ENCODE peak calls at places on chromosomes 13 and 19, in five cellular contexts. One of them, this sample, is unnamed.

GRCh38 chr13:50626031-50626643 is 217.4 kb downstream of the DLEU7 start:
- DNase-seq in prostate gland: no peak
- DNase-seq in transverse colon: no peak
- DNase-seq in upper lobe of left lung: peak; percentile 38
- DNase-seq in suprapubic skin: no peak
- DNase-seq in this sample: no peak

GRCh38 chr13:109737606-109738005 is 48.8 kb downstream of the IRS2 start:
- DNase-seq in prostate gland: no peak
- DNase-seq in transverse colon: no peak
- DNase-seq in upper lobe of left lung: no peak
- DNase-seq in suprapubic skin: no peak
- DNase-seq in this sample: no peak

GRCh38 chr13:97384366-97384765 is 49.6 kb upstream of the RAP2A start:
- DNase-seq in prostate gland: no peak
- DNase-seq in transverse colon: no peak
- DNase-seq in upper lobe of left lung: no peak
- DNase-seq in suprapubic skin: no peak
- DNase-seq in this sample: no peak

GRCh38 chr13:30441304-30441703 is 19.0 kb downstream of the UBE2L5 start:
- DNase-seq in prostate gland: no peak
- DNase-seq in transverse colon: no peak
- DNase-seq in upper lobe of left lung: no peak
- DNase-seq in suprapubic skin: no peak
- DNase-seq in this sample: no peak

GRCh38 chr13:75505327-75505726 is 23.4 kb upstream of the TBC1D4 start:
- DNase-seq in prostate gland: no peak
- DNase-seq in transverse colon: no peak
- DNase-seq in upper lobe of left lung: no peak
- DNase-seq in suprapubic skin: no peak
- DNase-seq in this sample: no peak

GRCh38 chr19:13241321-13242104 is 91.3 kb downstream of the IER2 start:
- DNase-seq in prostate gland: no peak
- DNase-seq in transverse colon: no peak
- DNase-seq in upper lobe of left lung: no peak
- DNase-seq in suprapubic skin: no peak
- DNase-seq in this sample: no peak

GRCh38 chr13:65613004-65613403 is 1617.1 kb downstream of the PCDH9 start:
- DNase-seq in prostate gland: no peak
- DNase-seq in transverse colon: no peak
- DNase-seq in upper lobe of left lung: no peak
- DNase-seq in suprapubic skin: no peak
- DNase-seq in this sample: no peak

GRCh38 chr13:38921081-38921480 is 69.5 kb downstream of the STOML3 start:
- DNase-seq in prostate gland: no peak
- DNase-seq in transverse colon: no peak
- DNase-seq in upper lobe of left lung: no peak
- DNase-seq in suprapubic skin: no peak
- DNase-seq in this sample: no peak

GRCh38 chr19:50050406-50051223 is 24.8 kb downstream of the ZNF473 start:
- DNase-seq in prostate gland: peak; percentile 75
- DNase-seq in transverse colon: peak; percentile 81
- DNase-seq in upper lobe of left lung: peak; percentile 81
- DNase-seq in suprapubic skin: peak; percentile 87
- DNase-seq in this sample: peak; percentile 91

GRCh38 chr13:28423010-28423409 is 71.9 kb downstream of the FLT1 start:
- DNase-seq in prostate gland: no peak
- DNase-seq in transverse colon: peak; percentile 21
- DNase-seq in upper lobe of left lung: peak; percentile 63
- DNase-seq in suprapubic skin: no peak
- DNase-seq in this sample: peak; percentile 91

GRCh38 chr13:44575741-44576395 is at the start of gene TSC22D1:
- DNase-seq in prostate gland: peak; percentile 25
- DNase-seq in transverse colon: peak; percentile 57
- DNase-seq in upper lobe of left lung: peak; percentile 38
- DNase-seq in suprapubic skin: peak; percentile 74
- DNase-seq in this sample: peak; percentile 89

GRCh38 chr19:15453091-15453498 is 3.3 kb upstream of the WIZ start:
- DNase-seq in prostate gland: no peak
- DNase-seq in transverse colon: no peak
- DNase-seq in upper lobe of left lung: no peak
- DNase-seq in suprapubic skin: no peak
- DNase-seq in this sample: no peak

GRCh38 chr19:19847781-19848180 is 17.9 kb upstream of the ZNF253 start:
- DNase-seq in prostate gland: no peak
- DNase-seq in transverse colon: no peak
- DNase-seq in upper lobe of left lung: no peak
- DNase-seq in suprapubic skin: no peak
- DNase-seq in this sample: no peak

GRCh38 chr13:85544756-85545155 is 254.5 kb downstream of the SLITRK6 start:
- DNase-seq in prostate gland: no peak
- DNase-seq in transverse colon: no peak
- DNase-seq in upper lobe of left lung: no peak
- DNase-seq in suprapubic skin: no peak
- DNase-seq in this sample: no peak

GRCh38 chr13:44306401-44307192 is 67.0 kb upstream of the SERP2 start:
- DNase-seq in prostate gland: peak; percentile 74
- DNase-seq in transverse colon: peak; percentile 63
- DNase-seq in upper lobe of left lung: peak; percentile 62
- DNase-seq in suprapubic skin: no peak
- DNase-seq in this sample: no peak

GRCh38 chr13:76696370-76696769 is 189.8 kb downstream of the KCTD12 start:
- DNase-seq in prostate gland: no peak
- DNase-seq in transverse colon: no peak
- DNase-seq in upper lobe of left lung: no peak
- DNase-seq in suprapubic skin: no peak
- DNase-seq in this sample: no peak

GRCh38 chr19:11418166-11418517 is 972 bp downstream of the RGL3 start:
- DNase-seq in prostate gland: no peak
- DNase-seq in transverse colon: no peak
- DNase-seq in upper lobe of left lung: no peak
- DNase-seq in suprapubic skin: no peak
- DNase-seq in this sample: no peak

GRCh38 chr13:52845766-52846566 is 2.5 kb downstream of the PCDH8 start:
- DNase-seq in prostate gland: no peak
- DNase-seq in transverse colon: peak; percentile 55
- DNase-seq in upper lobe of left lung: no peak
- DNase-seq in suprapubic skin: no peak
- DNase-seq in this sample: peak; percentile 74

GRCh38 chr13:111046590-111047141 is 68.4 kb upstream of the ARHGEF7 start:
- DNase-seq in prostate gland: no peak
- DNase-seq in transverse colon: no peak
- DNase-seq in upper lobe of left lung: no peak
- DNase-seq in suprapubic skin: no peak
- DNase-seq in this sample: no peak

GRCh38 chr13:91813255-91813654 is 414.8 kb downstream of the GPC5 start:
- DNase-seq in prostate gland: no peak
- DNase-seq in transverse colon: no peak
- DNase-seq in upper lobe of left lung: no peak
- DNase-seq in suprapubic skin: no peak
- DNase-seq in this sample: no peak

GRCh38 chr19:47122359-47123335 is 8.0 kb upstream of the SAE1 start:
- DNase-seq in prostate gland: no peak
- DNase-seq in transverse colon: no peak
- DNase-seq in upper lobe of left lung: no peak
- DNase-seq in suprapubic skin: no peak
- DNase-seq in this sample: no peak
- TF ChIP-seq POLR2AphosphoS5 in prostate gland: no peak
- TF ChIP-seq POLR2AphosphoS5 in transverse colon: no peak
- TF ChIP-seq POLR2AphosphoS5 in upper lobe of left lung: no peak
- TF ChIP-seq POLR2AphosphoS5 in suprapubic skin: no peak
- TF ChIP-seq POLR2AphosphoS5 in this sample: no peak

GRCh38 chr19:31733591-31733990 is 384.4 kb upstream of the TSHZ3 start:
- DNase-seq in prostate gland: no peak
- DNase-seq in transverse colon: no peak
- DNase-seq in upper lobe of left lung: no peak
- DNase-seq in suprapubic skin: no peak
- DNase-seq in this sample: no peak

GRCh38 chr19:31725051-31725450 is 375.8 kb upstream of the TSHZ3 start:
- DNase-seq in prostate gland: no peak
- DNase-seq in transverse colon: no peak
- DNase-seq in upper lobe of left lung: no peak
- DNase-seq in suprapubic skin: no peak
- DNase-seq in this sample: no peak

GRCh38 chr19:31727536-31727935 is 378.3 kb upstream of the TSHZ3 start:
- DNase-seq in prostate gland: no peak
- DNase-seq in transverse colon: no peak
- DNase-seq in upper lobe of left lung: no peak
- DNase-seq in suprapubic skin: no peak
- DNase-seq in this sample: no peak

DNA sequence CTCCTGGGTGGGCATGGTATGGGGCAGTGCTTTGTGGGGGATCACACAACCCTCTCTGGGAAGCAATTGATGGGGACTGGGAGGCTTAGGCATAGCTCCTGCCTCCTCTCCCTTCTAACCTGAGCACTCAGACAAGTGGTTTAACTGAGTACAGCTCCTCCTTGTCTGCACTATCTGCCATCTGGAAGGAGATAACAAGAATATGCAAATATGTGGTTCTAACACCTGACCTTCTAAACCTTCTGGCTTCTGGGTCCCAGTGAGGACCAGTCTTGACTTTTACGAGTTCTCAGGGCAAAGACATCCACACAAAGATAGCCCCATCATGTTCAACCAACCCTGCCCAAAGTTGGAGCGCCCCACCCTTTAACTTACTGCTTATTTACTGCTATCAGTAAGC is 381.0 kb upstream of the TSHZ3 start:
- DNase-seq in prostate gland: no peak
- DNase-seq in transverse colon: no peak
- DNase-seq in upper lobe of left lung: no peak
- DNase-seq in suprapubic skin: no peak
- DNase-seq in this sample: no peak
- H3K27ac ChIP-seq in prostate gland: no peak overlapping the region
- H3K27ac ChIP-seq in transverse colon: no peak overlapping the region
- H3K27ac ChIP-seq in upper lobe of left lung: no peak overlapping the region
- H3K27ac ChIP-seq in suprapubic skin: no peak overlapping the region
- H3K27ac ChIP-seq in this sample: no peak overlapping the region

GRCh38 chr13:60661514-60661913 is 264.5 kb downstream of the TDRD3 start:
- DNase-seq in prostate gland: no peak
- DNase-seq in transverse colon: no peak
- DNase-seq in upper lobe of left lung: no peak
- DNase-seq in suprapubic skin: no peak
- DNase-seq in this sample: no peak
- H3K9me3 ChIP-seq in prostate gland: no peaks in the 10 kb centered on the region
- H3K9me3 ChIP-seq in transverse colon: no peaks in the 10 kb centered on the region
- H3K9me3 ChIP-seq in upper lobe of left lung: no peaks in the 10 kb centered on the region
- H3K9me3 ChIP-seq in suprapubic skin: no peaks in the 10 kb centered on the region
- H3K9me3 ChIP-seq in this sample: no peaks in the 10 kb centered on the region

GRCh38 chr19:45076851-45077730 is 813 bp upstream of the ZNF296 start:
- DNase-seq in prostate gland: no peak
- DNase-seq in transverse colon: peak; percentile 51
- DNase-seq in upper lobe of left lung: no peak
- DNase-seq in suprapubic skin: no peak
- DNase-seq in this sample: no peak

GRCh38 chr19:45078390-45079062 is 534 bp upstream of the GEMIN7 start:
- DNase-seq in prostate gland: no peak
- DNase-seq in transverse colon: no peak
- DNase-seq in upper lobe of left lung: no peak
- DNase-seq in suprapubic skin: no peak
- DNase-seq in this sample: no peak

GRCh38 chr19:45079911-45080469 is 930 bp downstream of the GEMIN7 start:
- DNase-seq in prostate gland: no peak
- DNase-seq in transverse colon: peak; percentile 54
- DNase-seq in upper lobe of left lung: no peak
- DNase-seq in suprapubic skin: no peak
- DNase-seq in this sample: no peak

GRCh38 chr19:45082170-45082569 is 3.1 kb downstream of the GEMIN7 start:
- DNase-seq in prostate gland: no peak
- DNase-seq in transverse colon: no peak
- DNase-seq in upper lobe of left lung: no peak
- DNase-seq in suprapubic skin: no peak
- DNase-seq in this sample: no peak

DNA sequence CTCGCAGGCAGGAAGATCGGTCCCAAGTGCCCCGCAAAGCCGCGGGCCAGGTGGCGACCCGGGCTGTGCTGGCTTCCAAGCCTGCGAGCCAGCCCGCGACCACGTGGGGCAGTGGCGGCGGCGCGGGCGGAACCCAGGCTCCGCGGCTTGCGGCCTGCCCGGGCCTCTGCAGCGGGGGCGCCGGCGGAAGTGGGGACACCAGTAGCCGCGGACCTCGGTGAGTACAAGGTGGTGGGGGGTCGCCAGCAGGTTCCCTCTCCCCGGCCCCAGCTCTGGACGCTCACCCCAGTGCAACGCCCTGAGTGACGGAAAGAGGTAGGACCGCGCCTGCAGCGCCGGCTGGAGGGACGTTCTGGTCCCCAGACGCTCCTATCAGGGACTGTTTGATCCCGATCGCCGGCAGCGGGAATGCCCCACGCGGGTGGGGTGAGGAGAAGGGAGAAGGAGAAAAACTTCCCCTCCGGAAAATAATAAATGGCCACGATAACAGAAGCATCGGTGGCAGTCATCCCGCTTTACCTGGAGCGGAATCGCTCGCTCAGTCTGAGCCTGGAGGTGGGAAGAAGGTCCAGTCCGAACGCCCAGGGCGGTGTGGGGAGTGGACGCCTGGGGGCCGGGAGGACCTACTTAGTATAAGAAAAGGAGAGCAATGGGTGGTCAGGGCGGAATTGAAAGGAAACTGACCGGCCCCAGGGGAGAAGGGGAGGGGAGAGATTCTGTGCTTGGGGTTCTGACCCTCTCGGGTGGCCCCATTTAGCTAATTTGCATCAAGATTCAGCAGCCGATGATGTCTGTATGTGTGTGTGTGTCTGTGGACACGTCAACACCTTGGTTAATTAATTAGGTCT is at the start of gene GEMIN7:
- DNase-seq in prostate gland: peak; percentile 50
- DNase-seq in transverse colon: peak; percentile 79
- DNase-seq in upper lobe of left lung: peak; percentile 82
- DNase-seq in suprapubic skin: no peak
- DNase-seq in this sample: peak; percentile 94
- TF ChIP-seq POLR2AphosphoS5 in prostate gland: peak; percentile 61
- TF ChIP-seq POLR2AphosphoS5 in transverse colon: peak; percentile 18
- TF ChIP-seq POLR2AphosphoS5 in upper lobe of left lung: peak; percentile 52
- TF ChIP-seq POLR2AphosphoS5 in suprapubic skin: no peak
- TF ChIP-seq POLR2AphosphoS5 in this sample: peak; percentile 84

This sample was measured in spleen.